ENCODE peak calls at places on chromosomes 12 and 14, in nine cellular contexts. Z is epithelial cell of prostate; M is activated CD8-positive, alpha-beta memory T cell treated with anti-CD3 and anti-CD28 coated beads, Interleukin-2, amount 50 U/mL, for 4 hours; U is DMS153; P is NCI-H1417; L is SK-N-DZ; V is NCI-H774; E is amniotic stem cell; Y is tibial nerve. X is an unnamed sample.

GRCh38 chr12:111377440-111377839 is 8.5 kb upstream of the PHETA1 start:
- DNase-seq in Z (no peak), M (no peak), U (no peak), P (no peak), L (no peak), V (no peak), E (no peak), Y (no peak), X (no peak)

GRCh38 chr14:105203701-105204100 is 22.6 kb upstream of the NUDT14 start:
- DNase-seq in Z (no peak), M (no peak), U (no peak), P (no peak), L (no peak), V (no peak), E (no peak), Y (no peak), X (no peak)

GRCh38 chr14:32019271-32019670 is 57.8 kb upstream of the ARHGAP5 start:
- DNase-seq in Z (no peak), M (no peak), U (no peak), P (no peak), L (no peak), V (no peak), E (no peak), Y (no peak), X (no peak)

GRCh38 chr12:125403145-125403789 is 338.0 kb downstream of the AACS start:
- DNase-seq in Z (no peak), M (no peak), U (no peak), P (peak), L (peak), V (peak), E (peak), Y (no peak), X (no peak)

GRCh38 chr12:132561784-132562156 is 48.6 kb downstream of the LRCOL1 start:
- DNase-seq in Z (no peak), M (no peak), U (no peak), P (peak), L (peak), V (no peak), E (no peak), Y (no peak), X (no peak)

GRCh38 chr14:50311337-50311973 is 574 bp downstream of the L2HGDH start:
- DNase-seq in Z (no peak), M (no peak), U (peak), P (peak), L (no peak), V (no peak), E (no peak), Y (no peak), X (no peak)

GRCh38 chr14:102835959-102836358 is 58.7 kb downstream of the TRAF3 start:
- DNase-seq in Z (no peak), M (no peak), U (no peak), P (no peak), L (no peak), V (no peak), E (no peak), Y (no peak), X (no peak)

GRCh38 chr12:107580750-107581529 is 104.7 kb upstream of the PWP1 start:
- DNase-seq in Z (no peak), M (no peak), U (no peak), P (peak), L (no peak), V (no peak), E (no peak), Y (no peak), X (no peak)

GRCh38 chr12:118035194-118036041 is 18.9 kb downstream of the RFC5 start:
- DNase-seq in Z (no peak), M (no peak), U (peak), P (peak), L (no peak), V (no peak), E (no peak), Y (no peak), X (no peak)

GRCh38 chr14:67987596-67987995 is 168.0 kb downstream of the RAD51B start:
- DNase-seq in Z (no peak), M (no peak), U (no peak), P (no peak), L (no peak), V (no peak), E (peak), Y (no peak), X (peak)

GRCh38 chr12:132116709-132117557 is 27.2 kb downstream of the DDX51 start:
- DNase-seq in Z (no peak), M (no peak), U (no peak), P (no peak), L (no peak), V (no peak), E (no peak), Y (no peak), X (no peak)

GRCh38 chr12:124252964-124253363 is 41.9 kb upstream of the RFLNA start:
- DNase-seq in Z (no peak), M (no peak), U (no peak), P (no peak), L (no peak), V (no peak), E (no peak), Y (no peak), X (no peak)

GRCh38 chr14:75399819-75400678 is 27.8 kb upstream of the JDP2 start:
- DNase-seq in Z (peak), M (no peak), U (peak), P (peak), L (no peak), V (peak), E (no peak), Y (peak), X (no peak)

GRCh38 chr14:67237591-67237990 is 3.6 kb upstream of the PALS1 start:
- DNase-seq in Z (no peak), M (no peak), U (no peak), P (no peak), L (no peak), V (no peak), E (no peak), Y (no peak), X (no peak)

GRCh38 chr14:59564356-59564755 is 12.3 kb downstream of the CCDC175 start:
- DNase-seq in Z (no peak), M (no peak), U (no peak), P (no peak), L (no peak), V (no peak), E (no peak), Y (no peak), X (no peak)

GRCh38 chr12:107586256-107586970 is 99.2 kb upstream of the PWP1 start:
- DNase-seq in Z (no peak), M (no peak), U (no peak), P (no peak), L (no peak), V (no peak), E (no peak), Y (no peak), X (no peak)

GRCh38 chr14:52073251-52073650 is 4.4 kb upstream of the NID2 start:
- DNase-seq in Z (no peak), M (no peak), U (no peak), P (no peak), L (no peak), V (no peak), E (no peak), Y (no peak), X (no peak)

GRCh38 chr14:106277503-106277902 is 751.1 kb downstream of the TMEM121 start:
- DNase-seq in Z (no peak), M (peak), U (no peak), P (no peak), L (no peak), V (no peak), E (no peak), Y (no peak), X (no peak)

GRCh38 chr14:76863724-76864407 is 37.7 kb downstream of the LRRC74A start:
- DNase-seq in Z (no peak), M (no peak), U (peak), P (peak), L (no peak), V (no peak), E (no peak), Y (no peak), X (no peak)

GRCh38 chr14:54219281-54220121 is 177.3 kb upstream of the CDKN3 start:
- DNase-seq in Z (no peak), M (no peak), U (no peak), P (no peak), L (no peak), V (no peak), E (no peak), Y (no peak), X (no peak)

GRCh38 chr12:47980172-47980571 is 16.8 kb downstream of the TMEM106C start:
- DNase-seq in Z (no peak), M (no peak), U (no peak), P (no peak), L (no peak), V (no peak), E (no peak), Y (no peak), X (no peak)

GRCh38 chr14:29175706-29176105 is 409.1 kb downstream of the FOXG1 start:
- DNase-seq in Z (no peak), M (no peak), U (no peak), P (no peak), L (no peak), V (no peak), E (no peak), Y (no peak), X (no peak)

X was measured in non-pigmented ciliary epithelial cell.